ENCODE peak calls at places on chromosome 3, in seven cellular contexts. Q, N, O, W, K, T and M are unnamed samples. For H3K4me1, the result is how much of the 10 kb centered on the place peaks cover.

GRCh38 chr3:157077565-157077991 is 82.4 kb downstream of the CCNL1 start:
- DNase-seq in O (peak), T (no peak), W (no peak), Q (peak), K (no peak), N (peak), M (peak)

GRCh38 chr3:40580494-40581091 is 55.8 kb downstream of the ZNF621 start:
- DNase-seq in O (peak), W (peak), T (peak), N (peak), Q (peak), K (peak), M (peak)

GRCh38 chr3:152258448-152259302 is 10.1 kb upstream of the MBNL1 start:
- DNase-seq in T (peak), N (peak), Q (no peak), W (no peak), K (no peak), O (peak), M (no peak)

GRCh38 chr3:55622116-55622515 is 135.0 kb upstream of the WNT5A start:
- DNase-seq in Q (no peak), O (peak), T (no peak), W (no peak), N (peak), K (no peak), M (no peak)

GRCh38 chr3:47000198-47000815 is 20.8 kb downstream of the NBEAL2 start:
- DNase-seq in O (peak), W (no peak), K (no peak), T (no peak), N (peak), Q (no peak), M (no peak)

GRCh38 chr3:28576590-28577220 is 228.1 kb upstream of the AZI2 start:
- DNase-seq in K (no peak), T (no peak), O (no peak), Q (peak), N (no peak), W (peak), M (peak)

GRCh38 chr3:11612515-11613184 is 31.1 kb downstream of the VGLL4 start:
- DNase-seq in K (no peak), Q (no peak), W (no peak), N (no peak), T (no peak), O (no peak), M (no peak)

GRCh38 chr3:160278210-160278609 is 53.0 kb downstream of the C3orf80 start:
- DNase-seq in Q (no peak), W (no peak), O (no peak), K (no peak), N (no peak), T (no peak), M (peak)

GRCh38 chr3:34067442-34068130 is 269.2 kb downstream of the PDCD6IP start:
- DNase-seq in W (no peak), N (no peak), T (no peak), O (no peak), K (no peak), Q (no peak), M (peak)

GRCh38 chr3:143234521-143234920 is 115.0 kb downstream of the CHST2 start:
- DNase-seq in W (no peak), N (peak), T (no peak), K (no peak), O (peak), Q (no peak), M (no peak)

GRCh38 chr3:124217542-124217941 is 225.6 kb upstream of the ROPN1 start:
- DNase-seq in N (peak), Q (peak), O (peak), K (no peak), T (peak), W (peak), M (peak)

GRCh38 chr3:187678869-187679268 is 8.7 kb upstream of the SST start:
- DNase-seq in K (no peak), Q (peak), T (peak), O (peak), W (peak), N (peak), M (peak)

GRCh38 chr3:114496021-114496434 is 202.2 kb downstream of the TIGIT start:
- DNase-seq in N (peak), T (peak), K (no peak), W (no peak), Q (no peak), O (peak), M (no peak)

GRCh38 chr3:15726043-15726442 is 71.7 kb downstream of the ANKRD28 start:
- DNase-seq in K (no peak), T (no peak), O (no peak), W (no peak), Q (no peak), N (peak), M (peak)

DNA sequence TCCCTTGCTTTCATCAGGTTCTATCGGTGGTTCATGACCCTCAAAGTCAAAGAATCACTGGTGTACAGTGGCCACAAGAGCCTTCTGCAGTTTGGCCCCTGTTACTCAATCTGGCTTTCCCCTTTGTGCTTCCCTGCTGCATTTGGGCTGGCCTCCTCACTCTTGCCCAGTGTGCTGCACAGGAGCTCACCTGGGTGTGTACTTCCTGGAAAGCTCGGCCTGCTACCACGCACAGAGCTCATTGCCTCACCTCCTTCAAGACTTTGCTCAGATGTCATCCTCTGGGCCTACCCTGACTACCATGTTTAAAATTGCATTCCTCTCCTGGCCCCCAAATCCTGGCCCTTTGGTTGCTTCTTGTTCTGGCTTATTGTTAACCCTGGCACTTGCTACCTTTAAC is 90.9 kb downstream of the MITF start:
- DNase-seq in N (no peak), T (no peak), Q (no peak), W (no peak), K (no peak), O (no peak), M (no peak)
- H2BK120ac ChIP-seq in N (no peak), T (no peak), Q (no peak), W (no peak), K (no peak), O (no peak), M (no peak)

DNA sequence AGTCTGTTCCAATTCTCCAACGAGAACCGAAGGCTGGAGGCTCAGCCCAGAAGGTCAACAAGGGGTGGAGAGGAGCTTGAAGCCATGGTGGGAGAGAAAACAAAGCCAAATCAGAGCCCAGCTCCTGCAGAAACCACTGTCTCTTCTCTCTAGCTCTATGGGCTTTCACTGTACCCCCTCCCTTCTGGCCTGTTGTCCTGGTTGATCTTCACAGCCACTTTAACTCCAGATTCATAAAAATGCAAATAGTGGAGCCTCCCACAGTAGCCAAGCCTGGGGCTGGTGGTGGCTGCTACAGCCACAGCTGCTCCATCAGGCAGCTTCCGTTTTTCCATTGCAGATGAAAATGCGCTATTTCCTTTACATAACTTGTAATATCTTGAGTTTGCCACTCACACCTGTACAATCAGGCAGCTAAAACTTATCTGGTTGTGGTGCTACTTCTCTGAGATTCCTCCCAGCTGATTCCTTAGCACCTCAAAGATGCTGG is 20.7 kb upstream of the CAV3 start:
- DNase-seq in Q (no peak), K (no peak), O (no peak), W (no peak), N (no peak), T (no peak), M (no peak)
- H3K4me2 ChIP-seq in Q (no peak), K (no peak), O (no peak), W (no peak), N (no peak), T (no peak), M (no peak)

GRCh38 chr3:16887130-16887529 is 2.4 kb downstream of the PLCL2 start:
- DNase-seq in W (no peak), K (no peak), T (no peak), O (no peak), N (no peak), Q (no peak), M (no peak)

GRCh38 chr3:16884084-16884747 is 539 bp upstream of the PLCL2 start:
- DNase-seq in T (no peak), K (no peak), Q (peak), W (peak), N (peak), O (peak), M (peak)

GRCh38 chr3:16885948-16886683 is 1.4 kb downstream of the PLCL2 start:
- DNase-seq in O (no peak), Q (no peak), K (no peak), N (no peak), W (no peak), T (no peak), M (no peak)

GRCh38 chr3:16884748-16885587 is at the start of gene PLCL2:
- DNase-seq in Q (peak), K (no peak), O (peak), N (peak), T (peak), W (peak), M (peak)

DNA sequence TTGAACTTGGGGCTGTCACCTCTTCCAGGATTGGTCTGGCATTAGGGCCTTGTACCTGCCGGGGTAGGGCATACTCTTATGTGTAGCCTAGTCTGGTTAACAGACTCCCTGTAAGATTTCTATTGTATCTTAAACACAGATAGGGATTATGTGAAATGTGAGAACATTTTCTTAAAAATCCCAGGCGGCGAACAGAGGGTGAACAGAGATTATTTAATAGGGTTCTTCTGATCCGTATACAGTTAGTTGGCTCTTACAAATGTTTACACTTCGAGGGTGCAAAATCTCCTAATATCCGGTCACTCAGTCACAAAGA is 791 bp downstream of the PLCL2 start:
- DNase-seq in W (no peak), T (no peak), O (no peak), N (no peak), Q (no peak), K (no peak), M (no peak)
- H3K4me1 ChIP-seq in W (under half), T (under half), O (under half), N (under half), Q (under half), K (under half), M (under half)

DNA sequence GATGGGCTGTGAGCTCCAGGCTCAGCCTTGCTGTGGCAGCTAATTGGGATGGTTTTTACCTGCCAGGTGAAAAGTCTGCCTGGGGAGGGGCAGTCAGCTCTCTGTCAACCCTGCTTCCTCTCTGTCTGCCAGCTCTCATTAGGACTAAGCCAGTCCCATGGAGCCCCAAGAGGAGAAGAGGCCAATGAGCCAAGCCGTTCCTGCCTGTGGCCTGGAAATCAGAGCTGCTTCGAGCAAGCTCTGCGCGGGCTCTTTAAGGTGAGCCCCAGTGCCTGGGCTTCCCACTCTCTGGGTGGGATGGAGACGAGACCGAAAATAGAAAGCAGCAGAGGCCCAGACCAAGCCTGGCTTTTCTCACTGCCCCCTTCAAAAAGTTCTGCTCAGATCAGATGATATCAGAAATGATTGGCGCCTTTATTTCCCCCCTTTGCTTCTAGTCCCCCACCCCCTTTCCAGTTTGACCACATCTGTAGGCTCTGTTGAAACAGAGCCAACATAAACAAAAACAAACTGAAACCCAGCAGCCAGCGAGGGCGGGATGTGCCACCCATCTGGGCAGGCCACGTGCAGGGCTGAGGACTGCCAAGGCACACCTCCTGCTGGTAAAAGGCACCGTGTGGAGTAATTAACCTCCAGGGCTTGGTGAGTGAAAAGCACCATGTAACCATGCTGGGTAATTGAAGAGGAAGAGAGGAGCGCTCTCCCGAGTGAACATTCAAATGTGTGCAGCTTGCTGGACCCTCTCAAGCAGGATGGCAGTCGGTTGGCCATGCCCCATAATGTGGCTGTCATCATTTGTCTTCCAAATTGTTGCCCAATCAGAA is 471.0 kb upstream of the PROK2 start:
- DNase-seq in N (no peak), T (no peak), K (no peak), W (no peak), O (peak), Q (no peak), M (peak)
- H2BK120ac ChIP-seq in N (no peak), T (no peak), K (no peak), W (no peak), O (no peak), Q (no peak), M (no peak)

GRCh38 chr3:101690972-101691371 is 4.5 kb upstream of the RPL24 start:
- DNase-seq in N (no peak), T (no peak), W (no peak), O (no peak), Q (no peak), K (no peak), M (no peak)
- H3K4me2 ChIP-seq in N (no peak), T (no peak), W (no peak), O (no peak), Q (no peak), K (no peak), M (no peak)

DNA sequence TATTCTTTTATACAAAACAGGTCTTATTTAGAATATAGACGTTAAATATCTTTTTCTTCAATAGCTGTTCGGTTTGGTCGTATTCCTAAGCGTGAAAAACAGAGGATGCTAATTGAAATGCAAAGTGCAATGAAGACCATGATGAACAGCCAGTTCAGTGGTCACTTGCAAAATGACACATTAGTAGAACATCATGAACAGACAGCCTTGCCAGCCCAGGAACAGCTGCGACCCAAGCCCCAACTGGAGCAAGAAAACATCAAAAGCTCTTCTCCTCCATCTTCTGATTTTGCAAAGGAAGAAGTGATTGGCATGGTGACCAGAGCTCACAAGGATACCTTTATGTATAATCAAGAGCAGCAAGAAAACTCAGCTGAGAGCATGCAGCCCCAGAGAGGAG is 16.8 kb downstream of the NR1D2 start:
- DNase-seq in O (no peak), T (no peak), W (no peak), N (no peak), K (no peak), Q (no peak), M (no peak)
- H3K4me1 ChIP-seq in O (under half), T (under half), W (under half), N (under half), K (under half), Q (under half), M (under half)

DNA sequence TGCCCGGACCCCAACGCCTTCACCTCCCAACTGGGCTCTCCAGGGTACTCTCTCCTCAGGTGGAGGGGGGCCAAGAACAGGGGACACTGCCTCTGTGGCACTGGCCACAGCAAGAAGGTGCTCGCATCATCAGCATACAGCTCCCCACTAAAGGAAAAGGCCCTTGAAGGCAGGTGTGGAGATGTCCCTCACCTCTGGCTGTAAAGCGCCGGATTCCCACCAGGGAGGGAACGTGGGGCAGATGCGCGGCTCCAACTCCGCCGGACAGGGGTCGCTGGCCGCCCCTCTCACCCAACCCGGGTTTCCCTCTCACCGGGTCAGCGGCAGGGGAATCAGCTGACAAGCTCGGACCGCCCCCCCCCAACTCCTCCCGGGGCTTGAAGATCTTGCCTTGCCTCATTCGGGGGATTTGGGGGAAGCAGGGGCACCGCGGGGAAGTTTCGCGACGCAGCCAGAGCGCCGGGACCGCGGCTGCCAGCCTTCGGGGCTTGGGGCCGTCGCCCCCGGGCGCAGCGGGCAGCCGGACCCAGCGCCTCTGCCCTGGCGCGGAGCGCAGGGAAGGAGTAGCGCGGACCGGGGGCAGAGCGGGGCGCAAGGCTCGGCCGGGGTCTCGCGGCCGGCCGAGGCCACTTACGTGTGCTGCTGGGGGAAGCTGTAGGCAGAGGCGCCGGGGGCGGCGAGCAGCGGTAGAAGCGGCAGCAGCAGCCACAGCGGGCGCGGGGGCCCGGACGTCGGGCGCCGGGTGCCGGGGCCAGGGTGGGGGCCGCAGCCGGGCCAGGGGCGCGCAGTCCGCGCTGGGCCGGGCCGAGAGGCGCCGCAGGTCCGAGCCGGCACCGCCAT is 630 bp downstream of the CACNA2D2 start:
- DNase-seq in N (no peak), O (no peak), Q (peak), T (no peak), K (no peak), W (peak), M (no peak)
- H2BK120ac ChIP-seq in N (no peak), O (no peak), Q (no peak), T (no peak), K (no peak), W (no peak), M (no peak)

DNA sequence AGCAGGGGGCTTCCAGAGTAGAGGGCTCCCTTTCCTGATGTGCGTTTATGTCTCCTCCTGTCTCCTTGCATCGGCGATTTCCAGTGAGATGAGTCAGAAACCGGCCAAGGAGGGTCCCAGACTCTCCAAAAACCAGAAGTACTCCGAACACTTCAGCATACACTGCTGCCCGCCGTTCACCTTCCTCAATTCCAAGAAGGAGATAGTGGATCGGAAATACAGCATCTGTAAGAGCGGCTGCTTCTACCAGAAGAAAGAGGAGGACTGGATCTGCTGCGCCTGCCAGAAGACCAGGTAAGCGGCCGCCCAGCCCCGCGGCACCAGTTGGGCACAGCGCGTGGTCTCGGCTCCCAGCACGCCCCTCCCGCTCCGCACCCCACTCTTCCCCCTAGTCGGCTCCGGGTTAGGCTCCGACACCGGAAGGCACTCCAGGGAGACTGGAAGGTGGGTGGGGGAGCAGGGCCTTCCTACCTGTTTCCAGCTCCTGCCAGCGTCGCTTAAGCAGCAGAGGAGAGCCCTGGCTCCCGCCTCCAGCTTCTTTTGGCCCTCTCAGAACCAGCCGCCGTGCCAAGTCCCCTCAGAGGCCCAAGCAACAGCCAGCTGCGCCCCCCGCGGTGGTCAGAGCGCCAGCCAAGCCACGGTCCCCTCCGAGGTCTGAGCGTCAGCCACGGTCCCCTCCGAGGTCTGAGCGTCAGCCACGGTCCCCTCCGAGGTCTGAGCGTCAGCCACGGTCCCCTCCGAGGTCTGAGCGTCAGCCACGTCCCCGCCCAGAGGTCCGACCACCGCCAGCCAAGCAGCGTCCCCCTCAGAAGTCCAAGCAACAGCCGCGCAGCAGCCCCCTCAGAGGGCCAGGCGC is 34.7 kb downstream of the MOBP start:
- DNase-seq in W (no peak), T (no peak), N (no peak), Q (no peak), K (no peak), O (no peak), M (no peak)
- H3K4me2 ChIP-seq in W (no peak), T (no peak), N (no peak), Q (no peak), K (no peak), O (no peak), M (no peak)

GRCh38 chr3:76500746-76501275 is 539.1 kb upstream of the ROBO2 start:
- DNase-seq in O (no peak), N (peak), W (no peak), K (no peak), Q (no peak), T (no peak), M (no peak)
- H3K4me1 ChIP-seq in O (under half), N (under half), W (under half), K (under half), Q (under half), T (under half), M (under half)